ENCODE peak calls at places on chromosomes 2 and 18, in five cellular contexts. One of them, this sample, is unnamed.
A peak's percentile ranks its signal among the peaks of the same experiment; 100 is the strongest.

GRCh38 chr2:188598551-188598950 is 306.9 kb downstream of the GULP1 start:
- DNase-seq in body of pancreas: peak; percentile 24
- DNase-seq in adrenal gland: peak; percentile 30
- DNase-seq in esophagus squamous epithelium: no peak
- DNase-seq in transverse colon: no peak
- DNase-seq in this sample: no peak

GRCh38 chr18:21896732-21897336 is 156.2 kb downstream of the MIB1 start:
- DNase-seq in body of pancreas: no peak
- DNase-seq in adrenal gland: no peak
- DNase-seq in esophagus squamous epithelium: no peak
- DNase-seq in transverse colon: no peak
- DNase-seq in this sample: no peak

GRCh38 chr2:241067501-241068135 is 34.5 kb downstream of the MTERF4 start:
- DNase-seq in body of pancreas: no peak
- DNase-seq in adrenal gland: no peak
- DNase-seq in esophagus squamous epithelium: no peak
- DNase-seq in transverse colon: no peak
- DNase-seq in this sample: no peak

GRCh38 chr2:166436976-166437375 is 57.1 kb downstream of the SCN7A start:
- DNase-seq in body of pancreas: no peak
- DNase-seq in adrenal gland: no peak
- DNase-seq in esophagus squamous epithelium: no peak
- DNase-seq in transverse colon: no peak
- DNase-seq in this sample: no peak

GRCh38 chr2:118576109-118576855 is 271.2 kb downstream of the EN1 start:
- DNase-seq in body of pancreas: no peak
- DNase-seq in adrenal gland: no peak
- DNase-seq in esophagus squamous epithelium: no peak
- DNase-seq in transverse colon: no peak
- DNase-seq in this sample: no peak

GRCh38 chr2:57728691-57729090 is 317.9 kb upstream of the VRK2 start:
- DNase-seq in body of pancreas: no peak
- DNase-seq in adrenal gland: no peak
- DNase-seq in esophagus squamous epithelium: no peak
- DNase-seq in transverse colon: no peak
- DNase-seq in this sample: no peak

GRCh38 chr2:61320181-61320580 is 150.7 kb downstream of the USP34 start:
- DNase-seq in body of pancreas: no peak
- DNase-seq in adrenal gland: no peak
- DNase-seq in esophagus squamous epithelium: no peak
- DNase-seq in transverse colon: no peak
- DNase-seq in this sample: no peak

GRCh38 chr18:44823782-44824181 is 143.1 kb downstream of the SETBP1 start:
- DNase-seq in body of pancreas: no peak
- DNase-seq in adrenal gland: peak; percentile 11
- DNase-seq in esophagus squamous epithelium: no peak
- DNase-seq in transverse colon: no peak
- DNase-seq in this sample: no peak

GRCh38 chr18:56493531-56493930 is 144.9 kb downstream of the TXNL1 start:
- DNase-seq in body of pancreas: no peak
- DNase-seq in adrenal gland: no peak
- DNase-seq in esophagus squamous epithelium: no peak
- DNase-seq in transverse colon: no peak
- DNase-seq in this sample: no peak

GRCh38 chr2:223725494-223725893 is 111.9 kb downstream of the AP1S3 start:
- DNase-seq in body of pancreas: peak; percentile 54
- DNase-seq in adrenal gland: peak; percentile 95
- DNase-seq in esophagus squamous epithelium: no peak
- DNase-seq in transverse colon: peak; percentile 31
- DNase-seq in this sample: peak; percentile 19

DNA sequence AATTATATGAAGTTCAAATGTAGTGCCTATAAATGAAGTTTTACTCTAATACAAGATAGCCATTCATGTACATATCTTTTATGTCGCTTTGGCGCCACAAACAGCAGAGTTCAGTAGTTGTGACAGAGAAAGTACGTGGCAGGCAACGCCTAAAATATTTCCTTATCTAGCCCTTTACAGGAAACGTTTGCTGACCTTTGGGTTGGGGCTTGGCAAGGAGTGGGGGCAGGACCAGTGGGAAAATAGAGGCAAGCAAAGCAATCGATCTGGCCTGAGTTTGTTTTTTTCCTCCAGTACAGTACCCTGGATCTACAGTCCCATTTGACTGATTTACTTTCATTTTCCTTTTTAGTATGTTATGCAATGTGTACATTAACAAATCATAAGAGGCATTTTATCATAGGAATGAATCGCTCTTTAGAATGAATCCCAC is 13.1 kb downstream of the CCDC68 start:
- DNase-seq in body of pancreas: peak; percentile 71
- DNase-seq in adrenal gland: peak; percentile 42
- DNase-seq in esophagus squamous epithelium: no peak
- DNase-seq in transverse colon: peak; percentile 83
- DNase-seq in this sample: no peak
- TF ChIP-seq POLR2A in body of pancreas: no peak
- TF ChIP-seq POLR2A in adrenal gland: no peak
- TF ChIP-seq POLR2A in esophagus squamous epithelium: no peak
- TF ChIP-seq POLR2A in transverse colon: no peak
- TF ChIP-seq POLR2A in this sample: no peak

GRCh38 chr2:72819501-72819900 is 6.3 kb downstream of the EXOC6B start:
- DNase-seq in body of pancreas: no peak
- DNase-seq in adrenal gland: no peak
- DNase-seq in esophagus squamous epithelium: no peak
- DNase-seq in transverse colon: no peak
- DNase-seq in this sample: no peak

GRCh38 chr2:72824224-72824842 is 1.5 kb downstream of the EXOC6B start:
- DNase-seq in body of pancreas: no peak
- DNase-seq in adrenal gland: peak; percentile 40
- DNase-seq in esophagus squamous epithelium: no peak
- DNase-seq in transverse colon: no peak
- DNase-seq in this sample: no peak

GRCh38 chr2:72822794-72823193 is 3.0 kb downstream of the EXOC6B start:
- DNase-seq in body of pancreas: no peak
- DNase-seq in adrenal gland: no peak
- DNase-seq in esophagus squamous epithelium: no peak
- DNase-seq in transverse colon: no peak
- DNase-seq in this sample: no peak

GRCh38 chr2:72821118-72821517 is 4.7 kb downstream of the EXOC6B start:
- DNase-seq in body of pancreas: no peak
- DNase-seq in adrenal gland: no peak
- DNase-seq in esophagus squamous epithelium: no peak
- DNase-seq in transverse colon: no peak
- DNase-seq in this sample: no peak

GRCh38 chr2:72821983-72822382 is 3.9 kb downstream of the EXOC6B start:
- DNase-seq in body of pancreas: no peak
- DNase-seq in adrenal gland: no peak
- DNase-seq in esophagus squamous epithelium: no peak
- DNase-seq in transverse colon: no peak
- DNase-seq in this sample: no peak
- H3K27ac ChIP-seq in body of pancreas: no peak overlapping the region
- H3K27ac ChIP-seq in adrenal gland: no peak overlapping the region
- H3K27ac ChIP-seq in esophagus squamous epithelium: peak overlapping the region; percentile 4
- H3K27ac ChIP-seq in transverse colon: no peak overlapping the region
- H3K27ac ChIP-seq in this sample: no peak overlapping the region

DNA sequence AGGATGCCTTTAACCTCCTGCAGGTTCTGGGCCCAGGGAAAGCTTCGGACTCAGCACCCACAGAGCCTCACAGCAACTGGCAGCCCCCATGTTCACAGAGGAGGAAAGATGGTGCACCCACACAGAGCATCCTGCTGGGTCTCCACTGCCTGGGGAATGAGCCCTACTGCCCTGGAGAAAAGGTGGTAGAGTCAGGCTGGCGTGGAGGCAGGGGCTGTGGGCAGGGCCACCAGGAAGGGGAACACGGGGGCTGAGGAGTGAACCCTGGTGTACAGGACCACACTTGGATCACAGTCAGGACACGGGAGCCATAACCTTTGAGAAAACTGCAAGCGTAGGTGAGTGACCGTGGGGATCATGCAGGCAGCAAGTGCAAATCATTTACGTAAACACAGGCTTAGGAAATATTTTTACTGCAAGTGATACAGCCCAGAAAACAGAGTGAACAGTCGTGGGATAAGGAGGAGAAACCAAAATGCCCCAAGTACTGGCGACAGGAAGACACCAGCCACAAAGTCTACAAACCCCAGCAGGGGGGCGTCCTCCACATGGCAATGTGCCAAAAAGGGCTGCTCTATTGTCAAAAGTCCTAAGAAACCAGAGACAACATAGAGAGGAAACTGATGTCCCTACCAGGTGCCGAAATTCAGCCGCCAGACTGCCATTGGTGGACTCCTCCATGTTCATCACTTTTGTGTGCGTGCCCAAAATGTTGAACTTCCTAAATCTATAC is 27.6 kb downstream of the STAT1 start:
- DNase-seq in body of pancreas: no peak
- DNase-seq in adrenal gland: no peak
- DNase-seq in esophagus squamous epithelium: no peak
- DNase-seq in transverse colon: no peak
- DNase-seq in this sample: no peak
- TF ChIP-seq POLR2A in body of pancreas: no peak
- TF ChIP-seq POLR2A in adrenal gland: no peak
- TF ChIP-seq POLR2A in esophagus squamous epithelium: no peak
- TF ChIP-seq POLR2A in transverse colon: no peak
- TF ChIP-seq POLR2A in this sample: no peak

GRCh38 chr2:63843093-63843492 is 1.4 kb downstream of the UGP2 start:
- DNase-seq in body of pancreas: no peak
- DNase-seq in adrenal gland: no peak
- DNase-seq in esophagus squamous epithelium: no peak
- DNase-seq in transverse colon: no peak
- DNase-seq in this sample: no peak

GRCh38 chr2:63844616-63845015 is 2.9 kb downstream of the UGP2 start:
- DNase-seq in body of pancreas: no peak
- DNase-seq in adrenal gland: no peak
- DNase-seq in esophagus squamous epithelium: no peak
- DNase-seq in transverse colon: no peak
- DNase-seq in this sample: no peak

GRCh38 chr2:63842149-63843061 is 709 bp downstream of the UGP2 start:
- DNase-seq in body of pancreas: peak; percentile 36
- DNase-seq in adrenal gland: peak; percentile 75
- DNase-seq in esophagus squamous epithelium: no peak
- DNase-seq in transverse colon: peak; percentile 60
- DNase-seq in this sample: peak; percentile 76

GRCh38 chr2:63845866-63846265 is 4.2 kb downstream of the UGP2 start:
- DNase-seq in body of pancreas: no peak
- DNase-seq in adrenal gland: no peak
- DNase-seq in esophagus squamous epithelium: no peak
- DNase-seq in transverse colon: no peak
- DNase-seq in this sample: no peak

DNA sequence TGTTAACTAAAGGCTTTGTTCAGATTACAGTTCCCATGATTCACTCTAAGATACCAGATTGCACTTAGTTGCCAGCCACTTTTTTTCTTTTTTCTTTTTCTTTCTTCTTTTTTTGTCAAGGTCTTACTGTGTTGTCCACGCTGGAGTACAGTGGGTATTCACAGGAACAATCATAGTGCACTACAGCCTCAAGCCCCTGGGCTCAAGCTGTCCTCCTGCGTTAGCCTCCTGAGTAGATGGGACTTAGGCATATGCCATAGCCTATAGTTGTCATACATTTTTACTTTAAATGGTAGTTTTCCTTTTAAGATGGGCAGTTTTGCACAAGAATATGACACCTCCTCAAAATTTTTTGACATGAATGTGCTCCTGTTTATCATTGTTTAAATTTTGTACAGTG is 2.1 kb downstream of the UGP2 start:
- DNase-seq in body of pancreas: no peak
- DNase-seq in adrenal gland: no peak
- DNase-seq in esophagus squamous epithelium: no peak
- DNase-seq in transverse colon: no peak
- DNase-seq in this sample: no peak
- H3K27ac ChIP-seq in body of pancreas: no peak overlapping the region
- H3K27ac ChIP-seq in adrenal gland: no peak overlapping the region
- H3K27ac ChIP-seq in esophagus squamous epithelium: no peak overlapping the region
- H3K27ac ChIP-seq in transverse colon: peak overlapping the region; percentile 96
- H3K27ac ChIP-seq in this sample: peak overlapping the region; percentile 97

GRCh38 chr18:24176727-24177416 is 38.0 kb downstream of the CABYR start:
- DNase-seq in body of pancreas: peak; percentile 70
- DNase-seq in adrenal gland: peak; percentile 72
- DNase-seq in esophagus squamous epithelium: no peak
- DNase-seq in transverse colon: peak; percentile 71
- DNase-seq in this sample: peak; percentile 40

GRCh38 chr18:24168496-24168895 is 29.6 kb downstream of the CABYR start:
- DNase-seq in body of pancreas: no peak
- DNase-seq in adrenal gland: no peak
- DNase-seq in esophagus squamous epithelium: no peak
- DNase-seq in transverse colon: no peak
- DNase-seq in this sample: no peak

GRCh38 chr18:24170389-24170788 is 31.5 kb downstream of the CABYR start:
- DNase-seq in body of pancreas: no peak
- DNase-seq in adrenal gland: no peak
- DNase-seq in esophagus squamous epithelium: no peak
- DNase-seq in transverse colon: no peak
- DNase-seq in this sample: no peak

GRCh38 chr18:24177499-24178133 is 38.8 kb downstream of the CABYR start:
- DNase-seq in body of pancreas: no peak
- DNase-seq in adrenal gland: no peak
- DNase-seq in esophagus squamous epithelium: no peak
- DNase-seq in transverse colon: no peak
- DNase-seq in this sample: no peak

GRCh38 chr18:24173997-24174396 is 35.1 kb downstream of the CABYR start:
- DNase-seq in body of pancreas: no peak
- DNase-seq in adrenal gland: no peak
- DNase-seq in esophagus squamous epithelium: no peak
- DNase-seq in transverse colon: no peak
- DNase-seq in this sample: no peak
- TF ChIP-seq POLR2A in body of pancreas: no peak
- TF ChIP-seq POLR2A in adrenal gland: no peak
- TF ChIP-seq POLR2A in esophagus squamous epithelium: no peak
- TF ChIP-seq POLR2A in transverse colon: no peak
- TF ChIP-seq POLR2A in this sample: no peak

DNA sequence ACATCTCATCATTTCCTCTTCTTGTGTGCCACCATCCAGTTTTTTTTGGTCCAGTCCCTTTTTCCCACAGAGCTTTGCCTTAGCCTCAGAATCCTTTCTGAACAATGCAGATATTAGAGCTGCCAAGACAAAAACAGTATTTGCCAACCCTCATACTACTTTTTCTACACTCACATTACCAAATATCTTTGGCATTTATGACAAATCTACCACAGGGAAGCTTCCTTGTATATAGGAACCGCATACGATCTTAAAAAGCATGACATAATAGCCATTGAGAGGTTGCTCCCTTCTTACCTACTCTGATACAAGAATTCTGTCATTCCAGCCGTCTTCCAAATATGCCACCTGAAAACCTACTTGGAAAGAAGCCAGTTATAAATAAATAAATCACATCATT is 9.4 kb downstream of the ZNF24 start:
- DNase-seq in body of pancreas: no peak
- DNase-seq in adrenal gland: no peak
- DNase-seq in esophagus squamous epithelium: no peak
- DNase-seq in transverse colon: no peak
- DNase-seq in this sample: no peak
- H3K27ac ChIP-seq in body of pancreas: no peak overlapping the region
- H3K27ac ChIP-seq in adrenal gland: no peak overlapping the region
- H3K27ac ChIP-seq in esophagus squamous epithelium: no peak overlapping the region
- H3K27ac ChIP-seq in transverse colon: no peak overlapping the region
- H3K27ac ChIP-seq in this sample: no peak overlapping the region